ENCODE peak calls at places on chromosome 20, in eight cellular contexts. One of them, this sample, is unnamed.

GRCh38 chr20:57893364-57894001 is 183.7 kb upstream of the PMEPA1 start:
- DNase-seq in type B pancreatic cell: no peak
- DNase-seq in adrenal gland: no peak
- DNase-seq in activated naive CD4-positive, alpha-beta T cell: no peak
- DNase-seq in heart right ventricle: no peak
- DNase-seq in IMR-90: no peak
- DNase-seq in HepG2: no peak
- DNase-seq in stimulated activated effector memory CD8-positive, alpha-beta T cell treated with anti-CD3 and anti-CD28 coated beads, Interleukin-12 subunit alpha, Interleukin-12 subunit beta, amount 100 ng/mL, for 72 hours: no peak
- DNase-seq in this sample: no peak

GRCh38 chr20:58700823-58701222 is 8.2 kb downstream of the NPEPL1 start:
- DNase-seq in type B pancreatic cell: no peak
- DNase-seq in adrenal gland: peak; percentile 5
- DNase-seq in activated naive CD4-positive, alpha-beta T cell: no peak
- DNase-seq in heart right ventricle: no peak
- DNase-seq in IMR-90: no peak
- DNase-seq in HepG2: no peak
- DNase-seq in stimulated activated effector memory CD8-positive, alpha-beta T cell treated with anti-CD3 and anti-CD28 coated beads, Interleukin-12 subunit alpha, Interleukin-12 subunit beta, amount 100 ng/mL, for 72 hours: no peak
- DNase-seq in this sample: no peak

GRCh38 chr20:51128198-51128597 is 105.3 kb upstream of the KCNG1 start:
- DNase-seq in type B pancreatic cell: no peak
- DNase-seq in adrenal gland: no peak
- DNase-seq in activated naive CD4-positive, alpha-beta T cell: no peak
- DNase-seq in heart right ventricle: no peak
- DNase-seq in IMR-90: peak; percentile 97
- DNase-seq in HepG2: no peak
- DNase-seq in stimulated activated effector memory CD8-positive, alpha-beta T cell treated with anti-CD3 and anti-CD28 coated beads, Interleukin-12 subunit alpha, Interleukin-12 subunit beta, amount 100 ng/mL, for 72 hours: no peak
- DNase-seq in this sample: no peak

GRCh38 chr20:14957416-14957815 is 620.0 kb upstream of the FLRT3 start:
- DNase-seq in type B pancreatic cell: no peak
- DNase-seq in adrenal gland: no peak
- DNase-seq in activated naive CD4-positive, alpha-beta T cell: no peak
- DNase-seq in heart right ventricle: no peak
- DNase-seq in IMR-90: no peak
- DNase-seq in HepG2: no peak
- DNase-seq in stimulated activated effector memory CD8-positive, alpha-beta T cell treated with anti-CD3 and anti-CD28 coated beads, Interleukin-12 subunit alpha, Interleukin-12 subunit beta, amount 100 ng/mL, for 72 hours: no peak
- DNase-seq in this sample: no peak

GRCh38 chr20:8938532-8938931 is 130.4 kb upstream of the PLCB4 start:
- DNase-seq in type B pancreatic cell: no peak
- DNase-seq in adrenal gland: no peak
- DNase-seq in activated naive CD4-positive, alpha-beta T cell: no peak
- DNase-seq in heart right ventricle: no peak
- DNase-seq in IMR-90: no peak
- DNase-seq in HepG2: no peak
- DNase-seq in stimulated activated effector memory CD8-positive, alpha-beta T cell treated with anti-CD3 and anti-CD28 coated beads, Interleukin-12 subunit alpha, Interleukin-12 subunit beta, amount 100 ng/mL, for 72 hours: no peak
- DNase-seq in this sample: no peak

GRCh38 chr20:22509090-22509938 is 75.1 kb downstream of the FOXA2 start:
- DNase-seq in type B pancreatic cell: no peak
- DNase-seq in adrenal gland: no peak
- DNase-seq in activated naive CD4-positive, alpha-beta T cell: no peak
- DNase-seq in heart right ventricle: no peak
- DNase-seq in IMR-90: no peak
- DNase-seq in HepG2: peak; percentile 44
- DNase-seq in stimulated activated effector memory CD8-positive, alpha-beta T cell treated with anti-CD3 and anti-CD28 coated beads, Interleukin-12 subunit alpha, Interleukin-12 subunit beta, amount 100 ng/mL, for 72 hours: no peak
- DNase-seq in this sample: no peak

GRCh38 chr20:43752561-43753301 is 25.9 kb upstream of the GTSF1L start:
- DNase-seq in type B pancreatic cell: no peak
- DNase-seq in adrenal gland: peak; percentile 19
- DNase-seq in activated naive CD4-positive, alpha-beta T cell: no peak
- DNase-seq in heart right ventricle: no peak
- DNase-seq in IMR-90: peak; percentile 90
- DNase-seq in HepG2: no peak
- DNase-seq in stimulated activated effector memory CD8-positive, alpha-beta T cell treated with anti-CD3 and anti-CD28 coated beads, Interleukin-12 subunit alpha, Interleukin-12 subunit beta, amount 100 ng/mL, for 72 hours: peak; percentile 33
- DNase-seq in this sample: peak; percentile 28

GRCh38 chr20:4820833-4821518 is 99.3 kb downstream of the PRND start:
- DNase-seq in type B pancreatic cell: no peak
- DNase-seq in adrenal gland: no peak
- DNase-seq in activated naive CD4-positive, alpha-beta T cell: no peak
- DNase-seq in heart right ventricle: no peak
- DNase-seq in IMR-90: peak; percentile 88
- DNase-seq in HepG2: no peak
- DNase-seq in stimulated activated effector memory CD8-positive, alpha-beta T cell treated with anti-CD3 and anti-CD28 coated beads, Interleukin-12 subunit alpha, Interleukin-12 subunit beta, amount 100 ng/mL, for 72 hours: no peak
- DNase-seq in this sample: no peak

GRCh38 chr20:23367770-23368169 is 5.8 kb downstream of the GZF1 start:
- DNase-seq in type B pancreatic cell: no peak
- DNase-seq in adrenal gland: no peak
- DNase-seq in activated naive CD4-positive, alpha-beta T cell: no peak
- DNase-seq in heart right ventricle: no peak
- DNase-seq in IMR-90: peak; percentile 57
- DNase-seq in HepG2: no peak
- DNase-seq in stimulated activated effector memory CD8-positive, alpha-beta T cell treated with anti-CD3 and anti-CD28 coated beads, Interleukin-12 subunit alpha, Interleukin-12 subunit beta, amount 100 ng/mL, for 72 hours: no peak
- DNase-seq in this sample: no peak

GRCh38 chr20:59813126-59813947 is 120.1 kb downstream of the SYCP2 start:
- DNase-seq in type B pancreatic cell: no peak
- DNase-seq in adrenal gland: no peak
- DNase-seq in activated naive CD4-positive, alpha-beta T cell: no peak
- DNase-seq in heart right ventricle: no peak
- DNase-seq in IMR-90: no peak
- DNase-seq in HepG2: no peak
- DNase-seq in stimulated activated effector memory CD8-positive, alpha-beta T cell treated with anti-CD3 and anti-CD28 coated beads, Interleukin-12 subunit alpha, Interleukin-12 subunit beta, amount 100 ng/mL, for 72 hours: no peak
- DNase-seq in this sample: peak; percentile 12

GRCh38 chr20:24667689-24668383 is 198.4 kb downstream of the SYNDIG1 start:
- DNase-seq in type B pancreatic cell: no peak
- DNase-seq in adrenal gland: no peak
- DNase-seq in activated naive CD4-positive, alpha-beta T cell: no peak
- DNase-seq in heart right ventricle: no peak
- DNase-seq in IMR-90: no peak
- DNase-seq in HepG2: no peak
- DNase-seq in stimulated activated effector memory CD8-positive, alpha-beta T cell treated with anti-CD3 and anti-CD28 coated beads, Interleukin-12 subunit alpha, Interleukin-12 subunit beta, amount 100 ng/mL, for 72 hours: no peak
- DNase-seq in this sample: no peak

GRCh38 chr20:32189691-32190607 is 17.6 kb downstream of the PLAGL2 start:
- DNase-seq in type B pancreatic cell: peak; percentile 87
- DNase-seq in adrenal gland: peak; percentile 57
- DNase-seq in activated naive CD4-positive, alpha-beta T cell: peak; percentile 19
- DNase-seq in heart right ventricle: peak; percentile 40
- DNase-seq in IMR-90: peak; percentile 11
- DNase-seq in HepG2: no peak
- DNase-seq in stimulated activated effector memory CD8-positive, alpha-beta T cell treated with anti-CD3 and anti-CD28 coated beads, Interleukin-12 subunit alpha, Interleukin-12 subunit beta, amount 100 ng/mL, for 72 hours: peak; percentile 25
- DNase-seq in this sample: peak; percentile 46

GRCh38 chr20:51434556-51435256 is 107.8 kb downstream of the NFATC2 start:
- DNase-seq in type B pancreatic cell: no peak
- DNase-seq in adrenal gland: no peak
- DNase-seq in activated naive CD4-positive, alpha-beta T cell: no peak
- DNase-seq in heart right ventricle: no peak
- DNase-seq in IMR-90: peak; percentile 91
- DNase-seq in HepG2: no peak
- DNase-seq in stimulated activated effector memory CD8-positive, alpha-beta T cell treated with anti-CD3 and anti-CD28 coated beads, Interleukin-12 subunit alpha, Interleukin-12 subunit beta, amount 100 ng/mL, for 72 hours: no peak
- DNase-seq in this sample: no peak

GRCh38 chr20:38158701-38159325 is 6.3 kb downstream of the TGM2 start:
- DNase-seq in type B pancreatic cell: no peak
- DNase-seq in adrenal gland: peak; percentile 57
- DNase-seq in activated naive CD4-positive, alpha-beta T cell: no peak
- DNase-seq in heart right ventricle: peak; percentile 75
- DNase-seq in IMR-90: no peak
- DNase-seq in HepG2: no peak
- DNase-seq in stimulated activated effector memory CD8-positive, alpha-beta T cell treated with anti-CD3 and anti-CD28 coated beads, Interleukin-12 subunit alpha, Interleukin-12 subunit beta, amount 100 ng/mL, for 72 hours: no peak
- DNase-seq in this sample: no peak

GRCh38 chr20:60253471-60253870 is 295.2 kb downstream of the CDH26 start:
- DNase-seq in type B pancreatic cell: peak; percentile 25
- DNase-seq in adrenal gland: no peak
- DNase-seq in activated naive CD4-positive, alpha-beta T cell: no peak
- DNase-seq in heart right ventricle: no peak
- DNase-seq in IMR-90: no peak
- DNase-seq in HepG2: no peak
- DNase-seq in stimulated activated effector memory CD8-positive, alpha-beta T cell treated with anti-CD3 and anti-CD28 coated beads, Interleukin-12 subunit alpha, Interleukin-12 subunit beta, amount 100 ng/mL, for 72 hours: no peak
- DNase-seq in this sample: no peak

GRCh38 chr20:57996936-57997629 is 231.4 kb downstream of the ANKRD60 start:
- DNase-seq in type B pancreatic cell: no peak
- DNase-seq in adrenal gland: no peak
- DNase-seq in activated naive CD4-positive, alpha-beta T cell: no peak
- DNase-seq in heart right ventricle: no peak
- DNase-seq in IMR-90: no peak
- DNase-seq in HepG2: no peak
- DNase-seq in stimulated activated effector memory CD8-positive, alpha-beta T cell treated with anti-CD3 and anti-CD28 coated beads, Interleukin-12 subunit alpha, Interleukin-12 subunit beta, amount 100 ng/mL, for 72 hours: no peak
- DNase-seq in this sample: no peak

GRCh38 chr20:31841928-31842327 is 3.5 kb downstream of the FOXS1 start:
- DNase-seq in type B pancreatic cell: no peak
- DNase-seq in adrenal gland: no peak
- DNase-seq in activated naive CD4-positive, alpha-beta T cell: no peak
- DNase-seq in heart right ventricle: no peak
- DNase-seq in IMR-90: peak; percentile 66
- DNase-seq in HepG2: peak; percentile 38
- DNase-seq in stimulated activated effector memory CD8-positive, alpha-beta T cell treated with anti-CD3 and anti-CD28 coated beads, Interleukin-12 subunit alpha, Interleukin-12 subunit beta, amount 100 ng/mL, for 72 hours: no peak
- DNase-seq in this sample: no peak

GRCh38 chr20:59438201-59438600 is 137.8 kb downstream of the EDN3 start:
- DNase-seq in type B pancreatic cell: no peak
- DNase-seq in adrenal gland: no peak
- DNase-seq in activated naive CD4-positive, alpha-beta T cell: no peak
- DNase-seq in heart right ventricle: no peak
- DNase-seq in IMR-90: no peak
- DNase-seq in HepG2: no peak
- DNase-seq in stimulated activated effector memory CD8-positive, alpha-beta T cell treated with anti-CD3 and anti-CD28 coated beads, Interleukin-12 subunit alpha, Interleukin-12 subunit beta, amount 100 ng/mL, for 72 hours: no peak
- DNase-seq in this sample: no peak

GRCh38 chr20:33127422-33128097 is 40.4 kb upstream of the BPIFA2 start:
- DNase-seq in type B pancreatic cell: no peak
- DNase-seq in adrenal gland: no peak
- DNase-seq in activated naive CD4-positive, alpha-beta T cell: no peak
- DNase-seq in heart right ventricle: no peak
- DNase-seq in IMR-90: no peak
- DNase-seq in HepG2: peak; percentile 79
- DNase-seq in stimulated activated effector memory CD8-positive, alpha-beta T cell treated with anti-CD3 and anti-CD28 coated beads, Interleukin-12 subunit alpha, Interleukin-12 subunit beta, amount 100 ng/mL, for 72 hours: no peak
- DNase-seq in this sample: no peak

GRCh38 chr20:17617212-17617867 is 47.5 kb downstream of the DSTN start:
- DNase-seq in type B pancreatic cell: peak; percentile 73
- DNase-seq in adrenal gland: peak; percentile 66
- DNase-seq in activated naive CD4-positive, alpha-beta T cell: peak; percentile 10
- DNase-seq in heart right ventricle: no peak
- DNase-seq in IMR-90: no peak
- DNase-seq in HepG2: peak; percentile 42
- DNase-seq in stimulated activated effector memory CD8-positive, alpha-beta T cell treated with anti-CD3 and anti-CD28 coated beads, Interleukin-12 subunit alpha, Interleukin-12 subunit beta, amount 100 ng/mL, for 72 hours: peak; percentile 40
- DNase-seq in this sample: peak; percentile 46

GRCh38 chr20:53328956-53329355 is 264.7 kb downstream of the ZNF217 start:
- DNase-seq in type B pancreatic cell: no peak
- DNase-seq in adrenal gland: no peak
- DNase-seq in activated naive CD4-positive, alpha-beta T cell: no peak
- DNase-seq in heart right ventricle: no peak
- DNase-seq in IMR-90: no peak
- DNase-seq in HepG2: no peak
- DNase-seq in stimulated activated effector memory CD8-positive, alpha-beta T cell treated with anti-CD3 and anti-CD28 coated beads, Interleukin-12 subunit alpha, Interleukin-12 subunit beta, amount 100 ng/mL, for 72 hours: no peak
- DNase-seq in this sample: no peak

This sample was measured in colonic mucosa.